ENCODE peak calls at places on chromosomes 11 and 22, in ten cellular contexts. F is mesendoderm; E is CD4-positive, CD25-positive, alpha-beta regulatory T cell; J is activated CD4-positive, alpha-beta memory T cell treated with anti-CD3 and anti-CD28 coated beads for 36 hours; G is NCI-H524; R is activated naive CD4-positive, alpha-beta T cell; M is NCI-H1092 treated with DMSO at 0.1 percent for 48 hours; S is activated T-cell treated with anti-CD3 and anti-CD28 coated beads for 1 hour; U is T-cell; V is stomach. T is an unnamed sample.

GRCh38 chr22:46994265-46994664 is 231.8 kb downstream of the TBC1D22A start:
- DNase-seq in M (no peak), S (no peak), F (no peak), G (no peak), V (peak; percentile 17), J (no peak), E (no peak), U (no peak), R (no peak), T (no peak)

GRCh38 chr11:99522467-99523173 is 501.9 kb downstream of the CNTN5 start:
- DNase-seq in E (no peak), M (no peak), J (no peak), G (no peak), F (no peak), R (no peak), S (no peak), V (no peak), U (no peak), T (no peak)

GRCh38 chr22:24500251-24500820 is 5.2 kb downstream of the UPB1 start:
- DNase-seq in V (no peak), F (no peak), M (no peak), J (no peak), U (no peak), R (no peak), S (no peak), E (no peak), G (peak; percentile 90), T (no peak)

GRCh38 chr11:17713851-17714250 is 5.5 kb upstream of the MYOD1 start:
- DNase-seq in U (no peak), R (no peak), F (no peak), J (no peak), M (no peak), S (no peak), V (no peak), G (no peak), E (no peak), T (no peak)

GRCh38 chr11:125408281-125408680 is 87.8 kb downstream of the FEZ1 start:
- DNase-seq in G (no peak), E (no peak), J (no peak), F (no peak), R (no peak), S (no peak), U (no peak), M (no peak), V (no peak), T (no peak)

GRCh38 chr11:16511109-16511806 is 154.9 kb upstream of the SOX6 start:
- DNase-seq in M (peak; percentile 29), S (no peak), G (peak; percentile 38), U (no peak), R (no peak), V (no peak), F (peak; percentile 46), J (no peak), E (no peak), T (no peak)

GRCh38 chr11:67507242-67507890 is 596 bp downstream of the CDK2AP2 start:
- DNase-seq in S (no peak), R (no peak), J (no peak), E (peak; percentile 18), V (peak; percentile 82), F (peak; percentile 90), G (no peak), U (no peak), M (no peak), T (no peak)

GRCh38 chr11:57552479-57552878 is 15.0 kb downstream of the UBE2L6 start:
- DNase-seq in S (no peak), V (no peak), U (no peak), F (peak; percentile 44), E (no peak), M (no peak), G (no peak), J (no peak), R (no peak), T (no peak)

GRCh38 chr11:32792948-32793475 is 1.4 kb downstream of the CCDC73 start:
- DNase-seq in U (peak; percentile 10), J (peak; percentile 75), E (peak; percentile 24), S (peak; percentile 58), F (peak; percentile 22), G (peak; percentile 59), R (peak; percentile 55), M (peak; percentile 61), V (peak; percentile 69), T (peak; percentile 56)

GRCh38 chr22:25013634-25014033 is 61.1 kb downstream of the KIAA1671 start:
- DNase-seq in S (no peak), F (no peak), E (no peak), U (no peak), G (no peak), J (no peak), V (no peak), R (no peak), M (no peak), T (no peak)

GRCh38 chr11:65558002-65558784 is at the start of gene LTBP3:
- DNase-seq in E (no peak), U (no peak), S (no peak), V (peak; percentile 87), M (peak; percentile 73), F (peak; percentile 71), J (peak; percentile 62), R (peak; percentile 40), G (peak; percentile 47), T (peak; percentile 80)

GRCh38 chr22:39311592-39312400 is 7.6 kb downstream of the RPL3 start:
- DNase-seq in U (no peak), J (no peak), R (no peak), E (no peak), S (no peak), G (peak; percentile 44), M (no peak), V (no peak), F (peak; percentile 48), T (no peak)

GRCh38 chr11:103609117-103610066 is 427.0 kb upstream of the DDI1 start:
- DNase-seq in U (no peak), S (no peak), E (no peak), J (no peak), R (no peak), F (peak; percentile 94), G (no peak), V (no peak), M (no peak), T (no peak)

GRCh38 chr11:125358254-125358840 is 137.7 kb downstream of the FEZ1 start:
- DNase-seq in V (no peak), G (no peak), J (no peak), R (no peak), E (no peak), F (no peak), U (no peak), S (no peak), M (no peak), T (no peak)

GRCh38 chr11:134414036-134414731 is 2.1 kb upstream of the B3GAT1 start:
- DNase-seq in R (no peak), V (no peak), M (no peak), S (no peak), E (no peak), J (no peak), U (no peak), F (no peak), G (no peak), T (no peak)

GRCh38 chr11:68150029-68150428 is 28.8 kb upstream of the CHKA start:
- DNase-seq in U (no peak), S (no peak), J (no peak), G (no peak), V (peak; percentile 87), M (no peak), R (no peak), F (peak; percentile 60), E (no peak), T (no peak)

GRCh38 chr22:20027966-20028854 is 7.3 kb downstream of the TANGO2 start:
- DNase-seq in J (no peak), F (no peak), V (no peak), E (no peak), G (peak; percentile 29), U (no peak), M (peak; percentile 16), R (no peak), S (no peak), T (no peak)

GRCh38 chr22:43828711-43829447 is 16.8 kb upstream of the EFCAB6 start:
- DNase-seq in U (no peak), M (no peak), G (peak; percentile 73), R (no peak), J (no peak), V (no peak), S (no peak), F (peak; percentile 40), E (no peak), T (no peak)

GRCh38 chr11:111840143-111840542 is 31.2 kb downstream of the ALG9 start:
- DNase-seq in G (no peak), M (no peak), R (no peak), U (no peak), F (peak; percentile 74), J (no peak), S (no peak), V (no peak), E (no peak), T (no peak)

GRCh38 chr11:47216141-47216798 is 1.5 kb downstream of the DDB2 start:
- DNase-seq in M (peak; percentile 45), R (no peak), G (peak; percentile 48), V (peak; percentile 69), E (no peak), J (peak; percentile 82), F (peak; percentile 26), S (peak; percentile 33), U (no peak), T (peak; percentile 60)

GRCh38 chr11:75031224-75031753 is 42.6 kb downstream of the NEU3 start:
- DNase-seq in M (no peak), R (no peak), G (no peak), U (no peak), S (no peak), V (no peak), F (peak; percentile 71), J (no peak), E (no peak), T (no peak)